ENCODE peak calls at places on chromosomes 2 and 18, in four cellular contexts. X, I, W and O are unnamed samples.

GRCh38 chr18:22932885-22933205 is 283 bp upstream of the RBBP8 start:
- DNase-seq in X (no peak), I (no peak), W (no peak), O (no peak)

GRCh38 chr2:73906847-73907505 is 14.2 kb downstream of the ACTG2 start:
- DNase-seq in X (no peak), I (no peak), W (no peak), O (no peak)

GRCh38 chr2:175889557-175890355 is 112.3 kb downstream of the LNPK start:
- DNase-seq in X (no peak), I (no peak), W (no peak), O (no peak)

GRCh38 chr2:15748736-15749323 is 157.2 kb downstream of the DDX1 start:
- DNase-seq in X (peak), I (peak), W (peak), O (peak)

GRCh38 chr2:192749606-192750200 is 555.0 kb upstream of the TMEFF2 start:
- DNase-seq in X (no peak), I (no peak), W (peak), O (no peak)

GRCh38 chr2:188970201-188970600 is 4.0 kb upstream of the COL3A1 start:
- DNase-seq in X (no peak), I (no peak), W (no peak), O (no peak)

GRCh38 chr2:216017365-216017764 is 4.0 kb upstream of the MREG start:
- DNase-seq in X (no peak), I (no peak), W (no peak), O (peak)

GRCh38 chr2:29920631-29921559 is 491 bp downstream of the ALK start:
- DNase-seq in X (no peak), I (no peak), W (no peak), O (peak)

GRCh38 chr2:238811765-238812164 is 36.1 kb upstream of the TWIST2 start:
- DNase-seq in X (no peak), I (no peak), W (no peak), O (no peak)

GRCh38 chr2:152924722-152925121 is 206.3 kb downstream of the ARL6IP6 start:
- DNase-seq in X (no peak), I (no peak), W (no peak), O (no peak)

GRCh38 chr18:79788096-79789085 is 9.3 kb upstream of the KCNG2 start:
- DNase-seq in X (no peak), I (no peak), W (no peak), O (no peak)

GRCh38 chr2:238988752-238989151 is 140.9 kb downstream of the TWIST2 start:
- DNase-seq in X (no peak), I (no peak), W (no peak), O (no peak)

GRCh38 chr2:151478011-151478410 is 68.3 kb downstream of the RIF1 start:
- DNase-seq in X (no peak), I (no peak), W (no peak), O (no peak)

GRCh38 chr2:128361376-128362131 is 42.9 kb upstream of the HS6ST1 start:
- DNase-seq in X (no peak), I (no peak), W (no peak), O (no peak)

GRCh38 chr2:61470122-61470951 is 550 bp downstream of the USP34 start:
- DNase-seq in X (peak), I (no peak), W (peak), O (peak)

GRCh38 chr2:199806179-199806578 is 44.8 kb downstream of the FTCDNL1 start:
- DNase-seq in X (no peak), I (no peak), W (no peak), O (no peak)

GRCh38 chr2:230155359-230155758 is 64.4 kb downstream of the SP110 start:
- DNase-seq in X (no peak), I (no peak), W (no peak), O (no peak)

GRCh38 chr2:17298453-17298852 is 219.8 kb downstream of the RAD51AP2 start:
- DNase-seq in X (no peak), I (no peak), W (peak), O (no peak)

GRCh38 chr18:22900558-22901183 is 32.5 kb upstream of the RBBP8 start:
- DNase-seq in X (no peak), I (no peak), W (no peak), O (no peak)

GRCh38 chr2:8475349-8476045 is 206.4 kb upstream of the ID2 start:
- DNase-seq in X (no peak), I (no peak), W (no peak), O (no peak)

GRCh38 chr2:49831698-49832367 is 677.5 kb upstream of the FSHR start:
- DNase-seq in X (no peak), I (no peak), W (no peak), O (no peak)

GRCh38 chr2:64770137-64770780 is 116.5 kb upstream of the SERTAD2 start:
- DNase-seq in X (peak), I (no peak), W (no peak), O (no peak)

GRCh38 chr2:168559187-168559586 is 103.1 kb downstream of the CERS6 start:
- DNase-seq in X (no peak), I (no peak), W (no peak), O (peak)
- TF ChIP-seq USF2 in X (no peak), I (no peak), W (no peak), O (no peak)

GRCh38 chr2:157302492-157303099 is 23.0 kb downstream of the ERMN start:
- DNase-seq in X (peak), I (no peak), W (peak), O (peak)
- TF ChIP-seq RFX5 in X (no peak), I (no peak), W (no peak), O (no peak)

GRCh38 chr2:77629529-77629928 is 107.4 kb upstream of the LRRTM4 start:
- DNase-seq in X (no peak), I (no peak), W (peak), O (no peak)
- TF ChIP-seq RNF2 in X (no peak), I (no peak), W (no peak), O (no peak)

GRCh38 chr2:111675419-111676194 is 208.4 kb downstream of the ANAPC1 start:
- DNase-seq in X (no peak), I (no peak), W (no peak), O (no peak)

GRCh38 chr2:111678651-111679050 is 205.3 kb downstream of the ANAPC1 start:
- DNase-seq in X (no peak), I (no peak), W (no peak), O (no peak)

GRCh38 chr2:111678161-111678560 is 205.8 kb downstream of the ANAPC1 start:
- DNase-seq in X (no peak), I (no peak), W (no peak), O (no peak)

GRCh38 chr2:111679202-111679601 is 204.8 kb downstream of the ANAPC1 start:
- DNase-seq in X (no peak), I (no peak), W (no peak), O (no peak)

DNA sequence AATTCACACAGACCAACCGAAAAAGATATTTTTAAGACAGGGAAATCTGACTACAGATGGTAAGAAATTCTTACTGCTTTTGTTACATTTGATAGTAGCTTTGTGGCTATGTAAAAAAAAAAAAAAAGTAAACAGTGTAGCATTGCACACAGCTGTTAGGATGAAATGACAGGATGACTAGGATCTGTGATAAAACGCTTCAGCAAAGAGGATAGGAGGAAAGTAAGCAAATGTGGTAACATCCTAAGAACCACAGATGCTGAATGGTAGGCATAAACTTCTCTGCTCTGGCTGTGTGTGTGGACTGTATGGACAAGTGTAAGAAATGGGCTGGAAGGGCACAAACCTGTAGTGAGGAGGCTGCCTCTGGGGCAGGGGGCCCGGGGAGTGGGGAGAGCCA is 207.6 kb downstream of the ANAPC1 start:
- DNase-seq in X (no peak), I (no peak), W (no peak), O (no peak)
- TF ChIP-seq USF2 in X (no peak), I (no peak), W (no peak), O (no peak)

GRCh38 chr2:158825021-158825420 is 29.9 kb downstream of the DAPL1 start:
- DNase-seq in X (no peak), I (no peak), W (no peak), O (no peak)
- TF ChIP-seq RFX5 in X (no peak), I (no peak), W (no peak), O (no peak)

DNA sequence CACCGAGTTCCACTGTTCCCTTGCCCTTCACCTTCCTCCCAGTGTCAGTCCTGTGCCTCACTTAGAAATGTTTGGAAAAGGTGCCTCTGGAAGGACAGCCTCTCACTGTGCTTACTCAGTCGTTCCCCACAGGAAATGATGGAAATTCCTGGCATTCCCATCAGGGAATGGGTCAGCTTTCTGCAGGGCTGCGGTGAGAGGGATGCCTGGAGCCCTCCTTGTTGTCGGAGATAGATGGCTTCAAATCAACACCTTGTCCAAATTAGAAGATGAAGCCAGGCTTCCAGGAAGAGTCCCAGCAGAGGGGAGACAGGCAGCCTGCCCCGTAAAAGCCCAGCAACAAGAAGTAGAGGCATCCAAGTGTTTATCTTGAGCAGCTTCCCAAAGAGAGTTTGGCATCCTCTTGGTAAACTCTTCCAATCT is 25.3 kb downstream of the COLEC12 start:
- DNase-seq in X (no peak), I (peak), W (peak), O (no peak)
- TF ChIP-seq RNF2 in X (no peak), I (no peak), W (no peak), O (no peak)

GRCh38 chr18:59945544-59945943 is 45.7 kb downstream of the PMAIP1 start:
- DNase-seq in X (no peak), I (no peak), W (no peak), O (no peak)
- TF ChIP-seq USF2 in X (no peak), I (no peak), W (no peak), O (no peak)

GRCh38 chr2:213187833-213188532 is 36.6 kb upstream of the IKZF2 start:
- DNase-seq in X (no peak), I (peak), W (peak), O (peak)
- TF ChIP-seq RFX5 in X (no peak), I (no peak), W (no peak), O (no peak)